ENCODE peak calls at places on chromosomes 5 and 9, in ten cellular contexts. One of them, this sample, is unnamed.

GRCh38 chr5:176697929-176698520 is 50.7 kb downstream of the TSPAN17 start:
- DNase-seq in sigmoid colon: no peak
- DNase-seq in ovary: no peak
- DNase-seq in HepG2: no peak
- DNase-seq in stomach: no peak
- DNase-seq in GM12878: no peak
- DNase-seq in upper lobe of left lung: no peak
- DNase-seq in K562: no peak
- DNase-seq in A549: no peak
- DNase-seq in transverse colon: no peak
- DNase-seq in this sample: no peak

GRCh38 chr9:37004424-37004935 is 29.6 kb downstream of the PAX5 start:
- DNase-seq in sigmoid colon: no peak
- DNase-seq in ovary: no peak
- DNase-seq in HepG2: no peak
- DNase-seq in stomach: no peak
- DNase-seq in GM12878: no peak
- DNase-seq in upper lobe of left lung: no peak
- DNase-seq in K562: no peak
- DNase-seq in A549: no peak
- DNase-seq in transverse colon: no peak
- DNase-seq in this sample: no peak

GRCh38 chr5:18961234-18961633 is 1026.8 kb downstream of the CDH18 start:
- DNase-seq in sigmoid colon: no peak
- DNase-seq in ovary: no peak
- DNase-seq in HepG2: no peak
- DNase-seq in stomach: no peak
- DNase-seq in GM12878: no peak
- DNase-seq in upper lobe of left lung: no peak
- DNase-seq in K562: no peak
- DNase-seq in A549: no peak
- DNase-seq in transverse colon: no peak
- DNase-seq in this sample: no peak

GRCh38 chr5:107669543-107670027 is 1.2 kb downstream of the EFNA5 start:
- DNase-seq in sigmoid colon: peak
- DNase-seq in ovary: peak
- DNase-seq in HepG2: no peak
- DNase-seq in stomach: peak
- DNase-seq in GM12878: no peak
- DNase-seq in upper lobe of left lung: peak
- DNase-seq in K562: no peak
- DNase-seq in A549: peak
- DNase-seq in transverse colon: peak
- DNase-seq in this sample: no peak

GRCh38 chr5:153953411-153953810 is 85.3 kb downstream of the FAM114A2 start:
- DNase-seq in sigmoid colon: no peak
- DNase-seq in ovary: no peak
- DNase-seq in HepG2: no peak
- DNase-seq in stomach: no peak
- DNase-seq in GM12878: no peak
- DNase-seq in upper lobe of left lung: no peak
- DNase-seq in K562: no peak
- DNase-seq in A549: no peak
- DNase-seq in transverse colon: no peak
- DNase-seq in this sample: no peak

GRCh38 chr5:168766038-168766700 is 187.0 kb upstream of the PANK3 start:
- DNase-seq in sigmoid colon: no peak
- DNase-seq in ovary: no peak
- DNase-seq in HepG2: no peak
- DNase-seq in stomach: no peak
- DNase-seq in GM12878: no peak
- DNase-seq in upper lobe of left lung: no peak
- DNase-seq in K562: no peak
- DNase-seq in A549: no peak
- DNase-seq in transverse colon: no peak
- DNase-seq in this sample: no peak

GRCh38 chr5:9878196-9878595 is 248.0 kb upstream of the TAS2R1 start:
- DNase-seq in sigmoid colon: no peak
- DNase-seq in ovary: no peak
- DNase-seq in HepG2: no peak
- DNase-seq in stomach: no peak
- DNase-seq in GM12878: no peak
- DNase-seq in upper lobe of left lung: no peak
- DNase-seq in K562: no peak
- DNase-seq in A549: no peak
- DNase-seq in transverse colon: no peak
- DNase-seq in this sample: no peak

GRCh38 chr9:18379073-18379811 is 94.7 kb upstream of the ADAMTSL1 start:
- DNase-seq in sigmoid colon: no peak
- DNase-seq in ovary: no peak
- DNase-seq in HepG2: no peak
- DNase-seq in stomach: no peak
- DNase-seq in GM12878: no peak
- DNase-seq in upper lobe of left lung: no peak
- DNase-seq in K562: no peak
- DNase-seq in A549: peak
- DNase-seq in transverse colon: no peak
- DNase-seq in this sample: no peak

GRCh38 chr9:101739311-101739710 is 864 bp upstream of the GRIN3A start:
- DNase-seq in sigmoid colon: no peak
- DNase-seq in ovary: no peak
- DNase-seq in HepG2: no peak
- DNase-seq in stomach: no peak
- DNase-seq in GM12878: no peak
- DNase-seq in upper lobe of left lung: no peak
- DNase-seq in K562: no peak
- DNase-seq in A549: no peak
- DNase-seq in transverse colon: no peak
- DNase-seq in this sample: no peak

GRCh38 chr5:41869150-41869738 is 981 bp downstream of the OXCT1 start:
- DNase-seq in sigmoid colon: peak
- DNase-seq in ovary: peak
- DNase-seq in HepG2: no peak
- DNase-seq in stomach: peak
- DNase-seq in GM12878: no peak
- DNase-seq in upper lobe of left lung: no peak
- DNase-seq in K562: peak
- DNase-seq in A549: no peak
- DNase-seq in transverse colon: peak
- DNase-seq in this sample: peak

GRCh38 chr9:133074111-133074651 is 12.4 kb downstream of the CEL start:
- DNase-seq in sigmoid colon: no peak
- DNase-seq in ovary: no peak
- DNase-seq in HepG2: no peak
- DNase-seq in stomach: no peak
- DNase-seq in GM12878: no peak
- DNase-seq in upper lobe of left lung: no peak
- DNase-seq in K562: no peak
- DNase-seq in A549: no peak
- DNase-seq in transverse colon: no peak
- DNase-seq in this sample: no peak

GRCh38 chr5:122948319-122948718 is 88.2 kb downstream of the PPIC start:
- DNase-seq in sigmoid colon: no peak
- DNase-seq in ovary: no peak
- DNase-seq in HepG2: no peak
- DNase-seq in stomach: no peak
- DNase-seq in GM12878: no peak
- DNase-seq in upper lobe of left lung: no peak
- DNase-seq in K562: no peak
- DNase-seq in A549: no peak
- DNase-seq in transverse colon: no peak
- DNase-seq in this sample: no peak

GRCh38 chr5:172809774-172810173 is 24.3 kb upstream of the ERGIC1 start:
- DNase-seq in sigmoid colon: no peak
- DNase-seq in ovary: no peak
- DNase-seq in HepG2: no peak
- DNase-seq in stomach: no peak
- DNase-seq in GM12878: no peak
- DNase-seq in upper lobe of left lung: no peak
- DNase-seq in K562: no peak
- DNase-seq in A549: no peak
- DNase-seq in transverse colon: no peak
- DNase-seq in this sample: no peak

GRCh38 chr5:172805736-172806255 is 28.3 kb upstream of the ERGIC1 start:
- DNase-seq in sigmoid colon: no peak
- DNase-seq in ovary: no peak
- DNase-seq in HepG2: no peak
- DNase-seq in stomach: no peak
- DNase-seq in GM12878: no peak
- DNase-seq in upper lobe of left lung: no peak
- DNase-seq in K562: no peak
- DNase-seq in A549: no peak
- DNase-seq in transverse colon: no peak
- DNase-seq in this sample: no peak

GRCh38 chr5:172805018-172805683 is 28.9 kb upstream of the ERGIC1 start:
- DNase-seq in sigmoid colon: no peak
- DNase-seq in ovary: no peak
- DNase-seq in HepG2: no peak
- DNase-seq in stomach: no peak
- DNase-seq in GM12878: no peak
- DNase-seq in upper lobe of left lung: no peak
- DNase-seq in K562: no peak
- DNase-seq in A549: no peak
- DNase-seq in transverse colon: no peak
- DNase-seq in this sample: no peak

GRCh38 chr5:172806897-172807672 is 27.0 kb upstream of the ERGIC1 start:
- DNase-seq in sigmoid colon: peak
- DNase-seq in ovary: peak
- DNase-seq in HepG2: peak
- DNase-seq in stomach: peak
- DNase-seq in GM12878: peak
- DNase-seq in upper lobe of left lung: peak
- DNase-seq in K562: peak
- DNase-seq in A549: peak
- DNase-seq in transverse colon: peak
- DNase-seq in this sample: peak

DNA sequence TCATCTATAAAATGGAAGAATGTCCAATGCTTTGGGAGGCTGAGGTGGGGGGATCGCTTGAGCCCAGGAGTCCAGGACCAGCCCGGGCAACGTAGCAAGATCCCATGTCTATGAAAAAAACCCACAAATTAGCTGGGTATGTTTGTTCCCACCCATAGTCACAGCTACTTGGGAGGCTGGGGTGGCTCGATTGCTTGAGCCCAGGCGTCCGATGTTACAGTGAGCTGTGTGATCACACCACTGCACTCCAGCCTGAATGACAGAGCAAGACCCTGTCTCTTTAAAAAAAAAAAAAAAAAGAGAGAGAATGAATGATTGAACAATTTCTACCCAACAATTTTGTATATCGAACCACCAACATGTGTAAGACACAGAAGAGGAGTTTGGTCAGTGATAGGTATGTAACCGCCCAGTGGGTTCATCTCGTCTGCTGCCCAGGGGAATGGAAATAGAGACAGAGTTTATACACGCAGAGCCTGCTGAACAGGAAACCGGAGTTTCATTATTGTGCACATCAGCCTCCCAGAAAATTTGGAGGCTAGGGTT is 26.2 kb upstream of the ERGIC1 start:
- DNase-seq in sigmoid colon: no peak
- DNase-seq in ovary: no peak
- DNase-seq in HepG2: no peak
- DNase-seq in stomach: no peak
- DNase-seq in GM12878: no peak
- DNase-seq in upper lobe of left lung: no peak
- DNase-seq in K562: no peak
- DNase-seq in A549: peak
- DNase-seq in transverse colon: no peak
- DNase-seq in this sample: no peak
- H3K27ac ChIP-seq in sigmoid colon: peak
- H3K27ac ChIP-seq in ovary: no peak
- H3K27ac ChIP-seq in HepG2: peak
- H3K27ac ChIP-seq in stomach: peak
- H3K27ac ChIP-seq in GM12878: peak
- H3K27ac ChIP-seq in upper lobe of left lung: peak
- H3K27ac ChIP-seq in K562: peak
- H3K27ac ChIP-seq in A549: peak
- H3K27ac ChIP-seq in transverse colon: peak
- H3K27ac ChIP-seq in this sample: peak

GRCh38 chr9:1353291-1353690 is 303.1 kb downstream of the DMRT2 start:
- DNase-seq in sigmoid colon: no peak
- DNase-seq in ovary: no peak
- DNase-seq in HepG2: no peak
- DNase-seq in stomach: no peak
- DNase-seq in GM12878: no peak
- DNase-seq in upper lobe of left lung: no peak
- DNase-seq in K562: no peak
- DNase-seq in A549: no peak
- DNase-seq in transverse colon: no peak
- DNase-seq in this sample: no peak

GRCh38 chr9:1354066-1354465 is 303.9 kb downstream of the DMRT2 start:
- DNase-seq in sigmoid colon: no peak
- DNase-seq in ovary: no peak
- DNase-seq in HepG2: no peak
- DNase-seq in stomach: no peak
- DNase-seq in GM12878: no peak
- DNase-seq in upper lobe of left lung: no peak
- DNase-seq in K562: no peak
- DNase-seq in A549: no peak
- DNase-seq in transverse colon: no peak
- DNase-seq in this sample: no peak
- TF ChIP-seq EP300 in sigmoid colon: no peak
- TF ChIP-seq EP300 in ovary: no peak
- TF ChIP-seq EP300 in HepG2: no peak
- TF ChIP-seq EP300 in stomach: no peak
- TF ChIP-seq EP300 in GM12878: no peak
- TF ChIP-seq EP300 in upper lobe of left lung: no peak
- TF ChIP-seq EP300 in K562: no peak
- TF ChIP-seq EP300 in A549: no peak
- TF ChIP-seq EP300 in transverse colon: no peak
- TF ChIP-seq EP300 in this sample: no peak

DNA sequence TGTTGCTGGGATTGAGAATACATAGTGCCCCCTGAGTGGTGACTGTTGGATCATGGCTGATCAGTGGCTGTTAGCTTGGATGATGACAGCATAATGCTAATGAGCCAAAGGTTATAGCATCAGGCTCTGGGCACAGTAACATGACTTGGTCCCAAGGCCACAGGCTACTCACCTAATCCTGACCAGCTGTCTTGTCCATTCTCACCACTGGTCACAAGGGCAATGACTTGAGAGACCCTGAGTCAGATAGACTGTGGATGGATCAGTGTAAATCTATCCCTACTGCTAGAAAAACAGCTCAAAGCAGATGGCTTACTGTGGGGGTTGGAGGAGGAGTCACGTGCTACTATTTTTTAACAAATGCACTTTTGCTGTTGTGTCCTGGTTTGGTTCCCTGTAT is 74.7 kb downstream of the AOPEP start:
- DNase-seq in sigmoid colon: no peak
- DNase-seq in ovary: no peak
- DNase-seq in HepG2: no peak
- DNase-seq in stomach: no peak
- DNase-seq in GM12878: no peak
- DNase-seq in upper lobe of left lung: no peak
- DNase-seq in K562: no peak
- DNase-seq in A549: no peak
- DNase-seq in transverse colon: no peak
- DNase-seq in this sample: no peak
- H3K27ac ChIP-seq in sigmoid colon: peak
- H3K27ac ChIP-seq in ovary: no peak
- H3K27ac ChIP-seq in HepG2: no peak
- H3K27ac ChIP-seq in stomach: peak
- H3K27ac ChIP-seq in GM12878: no peak
- H3K27ac ChIP-seq in upper lobe of left lung: peak
- H3K27ac ChIP-seq in K562: no peak
- H3K27ac ChIP-seq in A549: peak
- H3K27ac ChIP-seq in transverse colon: peak
- H3K27ac ChIP-seq in this sample: peak

GRCh38 chr9:25917593-25918426 is 239.6 kb upstream of the TUSC1 start:
- DNase-seq in sigmoid colon: no peak
- DNase-seq in ovary: no peak
- DNase-seq in HepG2: no peak
- DNase-seq in stomach: no peak
- DNase-seq in GM12878: no peak
- DNase-seq in upper lobe of left lung: no peak
- DNase-seq in K562: no peak
- DNase-seq in A549: no peak
- DNase-seq in transverse colon: no peak
- DNase-seq in this sample: no peak
- TF ChIP-seq EP300 in sigmoid colon: no peak
- TF ChIP-seq EP300 in ovary: no peak
- TF ChIP-seq EP300 in HepG2: no peak
- TF ChIP-seq EP300 in stomach: no peak
- TF ChIP-seq EP300 in GM12878: no peak
- TF ChIP-seq EP300 in upper lobe of left lung: no peak
- TF ChIP-seq EP300 in K562: no peak
- TF ChIP-seq EP300 in A549: no peak
- TF ChIP-seq EP300 in transverse colon: no peak
- TF ChIP-seq EP300 in this sample: no peak

This sample was measured in tibial nerve.